ENCODE peak calls at places on chromosomes 11 and 22, in four cellular contexts. P is GM12878, E is SK-N-SH, G is HepG2. Y is an unnamed sample.

GRCh38 chr22:50011447-50012200 is 941 bp downstream of the IL17REL start:
- DNase-seq in P (no peak), E (peak; percentile 53), G (no peak), Y (no peak)

GRCh38 chr11:84905411-84905810 is 721.7 kb downstream of the DLG2 start:
- DNase-seq in P (no peak), E (no peak), G (no peak), Y (no peak)

GRCh38 chr11:102272047-102272824 is 45.0 kb upstream of the BIRC3 start:
- DNase-seq in P (no peak), E (no peak), G (peak; percentile 90), Y (no peak)

GRCh38 chr11:120548682-120549209 is 37.2 kb downstream of the GRIK4 start:
- DNase-seq in P (no peak), E (no peak), G (no peak), Y (no peak)

GRCh38 chr22:25054943-25055511 is 102.5 kb downstream of the KIAA1671 start:
- DNase-seq in P (no peak), E (no peak), G (no peak), Y (no peak)

GRCh38 chr11:59174664-59175033 is 2.7 kb downstream of the DTX4 start:
- DNase-seq in P (no peak), E (no peak), G (peak; percentile 68), Y (no peak)

GRCh38 chr11:90113541-90113940 is 20.9 kb upstream of the NAALAD2 start:
- DNase-seq in P (no peak), E (no peak), G (no peak), Y (no peak)

GRCh38 chr22:23380230-23380573 is 199.9 kb downstream of the IGLL1 start:
- DNase-seq in P (no peak), E (no peak), G (no peak), Y (no peak)

GRCh38 chr11:35811783-35812182 is 132.1 kb upstream of the LDLRAD3 start:
- DNase-seq in P (no peak), E (no peak), G (peak; percentile 7), Y (no peak)

GRCh38 chr11:77049081-77049480 is 14.9 kb downstream of the B3GNT6 start:
- DNase-seq in P (no peak), E (no peak), G (no peak), Y (no peak)

GRCh38 chr11:29093416-29093815 is 923.4 kb downstream of the KCNA4 start:
- DNase-seq in P (no peak), E (no peak), G (peak; percentile 2), Y (no peak)

GRCh38 chr22:39139933-39140332 is 12.5 kb downstream of the CBX7 start:
- DNase-seq in P (no peak), E (no peak), G (peak; percentile 64), Y (no peak)

GRCh38 chr22:31139866-31140716 is at the start of gene PLA2G3:
- DNase-seq in P (no peak), E (peak; percentile 23), G (peak; percentile 50), Y (no peak)

GRCh38 chr11:7617032-7617431 is 56.3 kb downstream of the CYB5R2 start:
- DNase-seq in P (no peak), E (no peak), G (no peak), Y (no peak)

GRCh38 chr11:63614136-63614664 is at the start of gene PLAAT3:
- DNase-seq in P (no peak), E (peak; percentile 87), G (no peak), Y (no peak)

GRCh38 chr22:35997438-35997837 is 31.2 kb downstream of the RBFOX2 start:
- DNase-seq in P (no peak), E (no peak), G (no peak), Y (no peak)

GRCh38 chr11:95853862-95854261 is 63.6 kb downstream of the CEP57 start:
- DNase-seq in P (no peak), E (no peak), G (no peak), Y (no peak)

GRCh38 chr11:72813740-72814138 is 472 bp upstream of the ATG16L2 start:
- DNase-seq in P (no peak), E (peak; percentile 91), G (peak; percentile 65), Y (peak; percentile 78)

GRCh38 chr22:37240941-37241320 is 3.1 kb downstream of the RAC2 start:
- DNase-seq in P (no peak), E (peak; percentile 19), G (no peak), Y (no peak)

GRCh38 chr11:121814962-121815361 is 301.1 kb downstream of the BLID start:
- DNase-seq in P (no peak), E (no peak), G (no peak), Y (no peak)

GRCh38 chr11:64170419-64170818 is 4.5 kb upstream of the MACROD1 start:
- DNase-seq in P (no peak), E (no peak), G (no peak), Y (no peak)

GRCh38 chr11:10373340-10373739 is 68.5 kb downstream of the ADM start:
- DNase-seq in P (no peak), E (no peak), G (no peak), Y (no peak)

GRCh38 chr11:72494109-72494429 is 59.7 kb upstream of the CLPB start:
- DNase-seq in P (no peak), E (no peak), G (no peak), Y (no peak)

GRCh38 chr11:72084960-72085359 is 4.3 kb downstream of the LRRC51 start:
- DNase-seq in P (no peak), E (peak; percentile 22), G (no peak), Y (no peak)

GRCh38 chr11:6962673-6963072 is 36.4 kb downstream of the ZNF215 start:
- DNase-seq in P (no peak), E (no peak), G (no peak), Y (no peak)

GRCh38 chr11:73317803-73318202 is 9.7 kb downstream of the ARHGEF17 start:
- DNase-seq in P (no peak), E (no peak), G (no peak), Y (no peak)

GRCh38 chr11:77147668-77148321 is 19.7 kb downstream of the MYO7A start:
- DNase-seq in P (no peak), E (no peak), G (no peak), Y (no peak)

GRCh38 chr22:30340911-30341685 is 14.4 kb upstream of the TBC1D10A start:
- DNase-seq in P (no peak), E (no peak), G (no peak), Y (no peak)

GRCh38 chr22:27108425-27109114 is 451.2 kb downstream of the MIAT start:
- DNase-seq in P (no peak), E (peak; percentile 69), G (no peak), Y (no peak)

GRCh38 chr11:824292-824880 is 3.3 kb upstream of the CRACR2B start:
- DNase-seq in P (no peak), E (no peak), G (no peak), Y (no peak)

GRCh38 chr11:6438979-6439571 is 1.7 kb downstream of the HPX start:
- DNase-seq in P (no peak), E (peak; percentile 64), G (peak; percentile 67), Y (peak; percentile 52)

GRCh38 chr11:105960252-105961245 is 61.5 kb downstream of the MSANTD4 start:
- DNase-seq in P (no peak), E (no peak), G (peak; percentile 2), Y (no peak)

GRCh38 chr22:36744791-36745190 is 31.1 kb downstream of the IFT27 start:
- DNase-seq in P (no peak), E (no peak), G (no peak), Y (no peak)

DNA sequence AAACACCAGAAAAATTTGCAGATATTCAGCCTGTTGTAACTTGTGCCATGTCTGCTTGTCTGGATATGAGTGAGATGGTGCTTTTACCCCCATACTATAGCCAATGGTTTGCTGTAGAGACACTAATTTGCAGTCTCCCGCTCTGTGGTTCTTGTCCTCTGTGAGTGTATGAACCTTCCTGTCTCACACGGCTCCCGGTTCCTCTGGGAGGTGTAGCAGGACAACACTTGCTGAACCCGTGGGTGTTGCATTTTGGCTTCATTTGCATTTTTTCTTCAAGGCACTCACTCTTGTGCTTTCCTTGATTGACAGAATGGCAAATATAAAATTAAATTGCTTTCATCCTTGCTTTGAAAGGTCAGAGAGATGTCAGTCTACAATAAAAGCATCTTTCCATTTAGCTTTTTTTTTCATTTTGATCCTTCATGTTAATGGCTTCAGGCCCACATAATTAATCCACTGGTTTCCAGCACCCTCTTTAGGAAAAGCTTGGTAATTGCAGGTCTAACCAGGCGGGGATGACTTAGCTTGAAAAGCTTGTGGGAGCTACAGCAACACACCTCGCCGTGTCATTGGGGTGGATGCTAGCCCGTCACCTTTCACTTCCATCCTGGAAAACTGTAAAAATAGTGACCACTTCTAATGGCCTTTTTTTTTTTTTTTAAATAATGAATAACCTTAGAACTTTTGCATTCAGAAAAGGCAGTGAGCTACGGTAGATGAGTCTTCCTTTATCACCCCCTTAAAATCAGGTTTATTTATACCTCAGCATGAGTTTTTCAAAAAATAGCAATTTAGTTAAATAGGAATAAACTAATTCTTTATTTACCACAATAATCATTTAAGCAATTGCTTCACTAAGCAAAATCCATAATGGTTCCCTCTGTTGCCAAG is 27.4 kb upstream of the ST14 start:
- DNase-seq in P (peak; percentile 15), E (peak; percentile 83), G (peak; percentile 68), Y (peak; percentile 73)
- TF ChIP-seq GABPA in P (no peak), E (no peak), G (no peak), Y (no peak)

DNA sequence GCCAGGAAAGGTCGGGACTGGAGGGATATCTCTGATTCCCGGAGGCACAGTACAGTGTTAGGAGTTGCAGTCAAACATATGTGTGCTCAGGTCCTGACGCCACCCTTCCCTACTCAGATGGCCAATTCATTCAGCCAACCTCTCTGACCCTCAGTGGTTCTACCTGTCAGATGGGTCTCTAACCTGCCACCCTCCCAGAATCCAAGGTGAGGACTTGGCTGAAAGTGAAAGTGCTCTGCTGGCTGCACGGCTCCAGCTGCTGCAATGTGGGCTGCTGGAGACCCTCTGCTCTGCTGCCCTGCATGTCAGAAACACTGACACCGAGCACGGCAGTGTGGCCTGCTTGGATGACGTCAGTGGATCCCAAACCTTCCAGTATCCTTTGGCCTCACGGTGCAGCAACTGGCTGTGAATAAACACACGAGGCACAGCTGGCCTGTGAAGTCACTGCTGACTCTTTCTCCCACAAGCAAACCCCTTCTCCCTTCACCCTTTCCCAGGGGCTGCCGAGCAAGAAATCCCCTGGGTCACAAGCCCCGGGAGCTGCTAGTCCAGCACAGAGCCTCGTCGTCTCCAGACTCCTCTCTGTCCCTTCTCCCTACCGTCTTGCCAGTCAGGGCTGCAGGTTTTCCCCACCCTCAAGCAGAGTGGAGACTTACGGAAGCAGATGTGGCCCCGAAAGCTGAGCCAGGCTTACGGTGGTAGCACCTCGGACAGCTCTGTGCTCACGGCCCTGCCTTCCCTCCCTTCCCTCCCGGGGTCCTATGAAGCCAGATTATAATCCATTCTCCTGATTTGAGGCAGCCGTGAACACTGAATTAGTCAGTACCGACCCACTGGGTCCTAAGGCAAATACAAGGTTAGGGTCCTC is 24.3 kb downstream of the KIAA0930 start:
- DNase-seq in P (no peak), E (no peak), G (no peak), Y (no peak)
- TF ChIP-seq REST in P (peak; percentile 48), E (peak; percentile 88), G (peak; percentile 56), Y (peak; percentile 88)

GRCh38 chr11:94735907-94736306 is 32.2 kb upstream of the AMOTL1 start:
- DNase-seq in P (no peak), E (no peak), G (no peak), Y (no peak)
- TF ChIP-seq CTCF in P (no peak), E (no peak), G (no peak), Y (no peak)

GRCh38 chr11:27720277-27720830 is 20.1 kb upstream of the BDNF start:
- DNase-seq in P (no peak), E (peak; percentile 62), G (no peak), Y (no peak)
- TF ChIP-seq GABPA in P (no peak), E (no peak), G (no peak), Y (no peak)

Y was measured in HL-60.